ENCODE peak calls at places on chromosomes 1 and 21, in seven cellular contexts. One of them, this sample, is unnamed.

GRCh38 chr21:23968722-23969647 is 1638.3 kb downstream of the MRPL39 start:
- DNase-seq in activated CD4-positive, CD25-positive, alpha-beta regulatory T cell treated with anti-CD3 and anti-CD28 coated beads, Interleukin-2, amount 50 U/mL, for 72 hours: peak; percentile 51
- DNase-seq in naive B cell: peak; percentile 90
- DNase-seq in heart right ventricle: no peak
- DNase-seq in NCI-H146: peak; percentile 91
- DNase-seq in activated T-cell treated with anti-CD3 and anti-CD28 coated beads, Interleukin-2, amount 50 U/mL, for 24 hours: peak; percentile 66
- DNase-seq in colonic mucosa: peak; percentile 22
- DNase-seq in this sample: peak; percentile 26

GRCh38 chr1:185499986-185500626 is 183.1 kb upstream of the IVNS1ABP start:
- DNase-seq in activated CD4-positive, CD25-positive, alpha-beta regulatory T cell treated with anti-CD3 and anti-CD28 coated beads, Interleukin-2, amount 50 U/mL, for 72 hours: no peak
- DNase-seq in naive B cell: no peak
- DNase-seq in heart right ventricle: no peak
- DNase-seq in NCI-H146: no peak
- DNase-seq in activated T-cell treated with anti-CD3 and anti-CD28 coated beads, Interleukin-2, amount 50 U/mL, for 24 hours: no peak
- DNase-seq in colonic mucosa: no peak
- DNase-seq in this sample: peak; percentile 88

GRCh38 chr1:244965182-244965581 is 100.8 kb upstream of the HNRNPU start:
- DNase-seq in activated CD4-positive, CD25-positive, alpha-beta regulatory T cell treated with anti-CD3 and anti-CD28 coated beads, Interleukin-2, amount 50 U/mL, for 72 hours: no peak
- DNase-seq in naive B cell: no peak
- DNase-seq in heart right ventricle: no peak
- DNase-seq in NCI-H146: no peak
- DNase-seq in activated T-cell treated with anti-CD3 and anti-CD28 coated beads, Interleukin-2, amount 50 U/mL, for 24 hours: no peak
- DNase-seq in colonic mucosa: no peak
- DNase-seq in this sample: no peak

GRCh38 chr1:115170972-115171392 is 81.7 kb upstream of the TSPAN2 start:
- DNase-seq in activated CD4-positive, CD25-positive, alpha-beta regulatory T cell treated with anti-CD3 and anti-CD28 coated beads, Interleukin-2, amount 50 U/mL, for 72 hours: no peak
- DNase-seq in naive B cell: no peak
- DNase-seq in heart right ventricle: no peak
- DNase-seq in NCI-H146: no peak
- DNase-seq in activated T-cell treated with anti-CD3 and anti-CD28 coated beads, Interleukin-2, amount 50 U/mL, for 24 hours: no peak
- DNase-seq in colonic mucosa: no peak
- DNase-seq in this sample: no peak

GRCh38 chr1:99707535-99708142 is 58.8 kb downstream of the FRRS1 start:
- DNase-seq in activated CD4-positive, CD25-positive, alpha-beta regulatory T cell treated with anti-CD3 and anti-CD28 coated beads, Interleukin-2, amount 50 U/mL, for 72 hours: peak; percentile 56
- DNase-seq in naive B cell: peak; percentile 14
- DNase-seq in heart right ventricle: peak; percentile 21
- DNase-seq in NCI-H146: peak; percentile 30
- DNase-seq in activated T-cell treated with anti-CD3 and anti-CD28 coated beads, Interleukin-2, amount 50 U/mL, for 24 hours: peak; percentile 50
- DNase-seq in colonic mucosa: peak; percentile 74
- DNase-seq in this sample: peak; percentile 85

GRCh38 chr21:35195232-35195631 is 146.1 kb upstream of the RUNX1 start:
- DNase-seq in activated CD4-positive, CD25-positive, alpha-beta regulatory T cell treated with anti-CD3 and anti-CD28 coated beads, Interleukin-2, amount 50 U/mL, for 72 hours: no peak
- DNase-seq in naive B cell: no peak
- DNase-seq in heart right ventricle: no peak
- DNase-seq in NCI-H146: no peak
- DNase-seq in activated T-cell treated with anti-CD3 and anti-CD28 coated beads, Interleukin-2, amount 50 U/mL, for 24 hours: no peak
- DNase-seq in colonic mucosa: no peak
- DNase-seq in this sample: no peak

GRCh38 chr1:43978551-43979260 is at the start of gene B4GALT2:
- DNase-seq in activated CD4-positive, CD25-positive, alpha-beta regulatory T cell treated with anti-CD3 and anti-CD28 coated beads, Interleukin-2, amount 50 U/mL, for 72 hours: peak; percentile 53
- DNase-seq in naive B cell: peak; percentile 25
- DNase-seq in heart right ventricle: peak; percentile 55
- DNase-seq in NCI-H146: peak; percentile 20
- DNase-seq in activated T-cell treated with anti-CD3 and anti-CD28 coated beads, Interleukin-2, amount 50 U/mL, for 24 hours: peak; percentile 71
- DNase-seq in colonic mucosa: peak; percentile 54
- DNase-seq in this sample: no peak

GRCh38 chr1:192506741-192507155 is 68.8 kb upstream of the RGS1 start:
- DNase-seq in activated CD4-positive, CD25-positive, alpha-beta regulatory T cell treated with anti-CD3 and anti-CD28 coated beads, Interleukin-2, amount 50 U/mL, for 72 hours: no peak
- DNase-seq in naive B cell: no peak
- DNase-seq in heart right ventricle: no peak
- DNase-seq in NCI-H146: no peak
- DNase-seq in activated T-cell treated with anti-CD3 and anti-CD28 coated beads, Interleukin-2, amount 50 U/mL, for 24 hours: no peak
- DNase-seq in colonic mucosa: no peak
- DNase-seq in this sample: peak; percentile 63

GRCh38 chr1:36511804-36512798 is 29.4 kb upstream of the CSF3R start:
- DNase-seq in activated CD4-positive, CD25-positive, alpha-beta regulatory T cell treated with anti-CD3 and anti-CD28 coated beads, Interleukin-2, amount 50 U/mL, for 72 hours: no peak
- DNase-seq in naive B cell: no peak
- DNase-seq in heart right ventricle: no peak
- DNase-seq in NCI-H146: no peak
- DNase-seq in activated T-cell treated with anti-CD3 and anti-CD28 coated beads, Interleukin-2, amount 50 U/mL, for 24 hours: no peak
- DNase-seq in colonic mucosa: no peak
- DNase-seq in this sample: no peak

GRCh38 chr1:151908228-151908691 is 1.1 kb downstream of the THEM4 start:
- DNase-seq in activated CD4-positive, CD25-positive, alpha-beta regulatory T cell treated with anti-CD3 and anti-CD28 coated beads, Interleukin-2, amount 50 U/mL, for 72 hours: no peak
- DNase-seq in naive B cell: no peak
- DNase-seq in heart right ventricle: no peak
- DNase-seq in NCI-H146: peak; percentile 5
- DNase-seq in activated T-cell treated with anti-CD3 and anti-CD28 coated beads, Interleukin-2, amount 50 U/mL, for 24 hours: no peak
- DNase-seq in colonic mucosa: no peak
- DNase-seq in this sample: peak; percentile 36

GRCh38 chr21:41630917-41631316 is 123.0 kb upstream of the TMPRSS2 start:
- DNase-seq in activated CD4-positive, CD25-positive, alpha-beta regulatory T cell treated with anti-CD3 and anti-CD28 coated beads, Interleukin-2, amount 50 U/mL, for 72 hours: no peak
- DNase-seq in naive B cell: no peak
- DNase-seq in heart right ventricle: no peak
- DNase-seq in NCI-H146: no peak
- DNase-seq in activated T-cell treated with anti-CD3 and anti-CD28 coated beads, Interleukin-2, amount 50 U/mL, for 24 hours: no peak
- DNase-seq in colonic mucosa: no peak
- DNase-seq in this sample: no peak

GRCh38 chr1:7588457-7588827 is 182.7 kb upstream of the VAMP3 start:
- DNase-seq in activated CD4-positive, CD25-positive, alpha-beta regulatory T cell treated with anti-CD3 and anti-CD28 coated beads, Interleukin-2, amount 50 U/mL, for 72 hours: peak; percentile 4
- DNase-seq in naive B cell: no peak
- DNase-seq in heart right ventricle: no peak
- DNase-seq in NCI-H146: no peak
- DNase-seq in activated T-cell treated with anti-CD3 and anti-CD28 coated beads, Interleukin-2, amount 50 U/mL, for 24 hours: no peak
- DNase-seq in colonic mucosa: no peak
- DNase-seq in this sample: no peak

GRCh38 chr1:86760199-86760598 is 55.8 kb downstream of the SH3GLB1 start:
- DNase-seq in activated CD4-positive, CD25-positive, alpha-beta regulatory T cell treated with anti-CD3 and anti-CD28 coated beads, Interleukin-2, amount 50 U/mL, for 72 hours: no peak
- DNase-seq in naive B cell: no peak
- DNase-seq in heart right ventricle: no peak
- DNase-seq in NCI-H146: no peak
- DNase-seq in activated T-cell treated with anti-CD3 and anti-CD28 coated beads, Interleukin-2, amount 50 U/mL, for 24 hours: no peak
- DNase-seq in colonic mucosa: no peak
- DNase-seq in this sample: no peak

GRCh38 chr1:156900019-156900718 is 6.7 kb downstream of the PEAR1 start:
- DNase-seq in activated CD4-positive, CD25-positive, alpha-beta regulatory T cell treated with anti-CD3 and anti-CD28 coated beads, Interleukin-2, amount 50 U/mL, for 72 hours: no peak
- DNase-seq in naive B cell: no peak
- DNase-seq in heart right ventricle: no peak
- DNase-seq in NCI-H146: no peak
- DNase-seq in activated T-cell treated with anti-CD3 and anti-CD28 coated beads, Interleukin-2, amount 50 U/mL, for 24 hours: no peak
- DNase-seq in colonic mucosa: no peak
- DNase-seq in this sample: peak; percentile 63

GRCh38 chr1:156926175-156926574 is 5.7 kb downstream of the LRRC71 start:
- DNase-seq in activated CD4-positive, CD25-positive, alpha-beta regulatory T cell treated with anti-CD3 and anti-CD28 coated beads, Interleukin-2, amount 50 U/mL, for 72 hours: peak; percentile 43
- DNase-seq in naive B cell: no peak
- DNase-seq in heart right ventricle: peak; percentile 64
- DNase-seq in NCI-H146: no peak
- DNase-seq in activated T-cell treated with anti-CD3 and anti-CD28 coated beads, Interleukin-2, amount 50 U/mL, for 24 hours: no peak
- DNase-seq in colonic mucosa: peak; percentile 72
- DNase-seq in this sample: peak; percentile 43

GRCh38 chr1:53065391-53065790 is 3.4 kb downstream of the PODN start:
- DNase-seq in activated CD4-positive, CD25-positive, alpha-beta regulatory T cell treated with anti-CD3 and anti-CD28 coated beads, Interleukin-2, amount 50 U/mL, for 72 hours: no peak
- DNase-seq in naive B cell: no peak
- DNase-seq in heart right ventricle: no peak
- DNase-seq in NCI-H146: no peak
- DNase-seq in activated T-cell treated with anti-CD3 and anti-CD28 coated beads, Interleukin-2, amount 50 U/mL, for 24 hours: no peak
- DNase-seq in colonic mucosa: no peak
- DNase-seq in this sample: no peak